ENCODE peak calls at places on chromosomes 5 and 9, in ten cellular contexts. One of them, this sample, is unnamed.

GRCh38 chr5:173567548-173567947 is 48.9 kb downstream of the BOD1 start:
- DNase-seq in MV-4-11: no peak
- DNase-seq in mucosa of descending colon: no peak
- DNase-seq in astrocyte: peak; percentile 12
- DNase-seq in heart right ventricle: no peak
- DNase-seq in iris pigment epithelial cell: peak; percentile 57
- DNase-seq in cardiac fibroblast: peak; percentile 71
- DNase-seq in IMR-90: peak; percentile 77
- DNase-seq in HuH-7: no peak
- DNase-seq in posterior vena cava: no peak
- DNase-seq in this sample: no peak

GRCh38 chr5:135964670-135965320 is 10.0 kb upstream of the LECT2 start:
- DNase-seq in MV-4-11: peak; percentile 34
- DNase-seq in mucosa of descending colon: no peak
- DNase-seq in astrocyte: peak; percentile 58
- DNase-seq in heart right ventricle: no peak
- DNase-seq in iris pigment epithelial cell: peak; percentile 27
- DNase-seq in cardiac fibroblast: peak; percentile 19
- DNase-seq in IMR-90: peak; percentile 44
- DNase-seq in HuH-7: no peak
- DNase-seq in posterior vena cava: no peak
- DNase-seq in this sample: no peak

GRCh38 chr5:169004551-169004950 is 296.4 kb downstream of the SLIT3 start:
- DNase-seq in MV-4-11: no peak
- DNase-seq in mucosa of descending colon: no peak
- DNase-seq in astrocyte: peak; percentile 73
- DNase-seq in heart right ventricle: no peak
- DNase-seq in iris pigment epithelial cell: no peak
- DNase-seq in cardiac fibroblast: no peak
- DNase-seq in IMR-90: no peak
- DNase-seq in HuH-7: no peak
- DNase-seq in posterior vena cava: no peak
- DNase-seq in this sample: no peak

GRCh38 chr5:126677101-126677500 is 76.4 kb downstream of the PHAX start:
- DNase-seq in MV-4-11: no peak
- DNase-seq in mucosa of descending colon: no peak
- DNase-seq in astrocyte: no peak
- DNase-seq in heart right ventricle: no peak
- DNase-seq in iris pigment epithelial cell: no peak
- DNase-seq in cardiac fibroblast: no peak
- DNase-seq in IMR-90: no peak
- DNase-seq in HuH-7: no peak
- DNase-seq in posterior vena cava: no peak
- DNase-seq in this sample: no peak

GRCh38 chr9:129889936-129890717 is 54.9 kb downstream of the USP20 start:
- DNase-seq in MV-4-11: peak; percentile 89
- DNase-seq in mucosa of descending colon: peak; percentile 77
- DNase-seq in astrocyte: no peak
- DNase-seq in heart right ventricle: no peak
- DNase-seq in iris pigment epithelial cell: no peak
- DNase-seq in cardiac fibroblast: no peak
- DNase-seq in IMR-90: no peak
- DNase-seq in HuH-7: no peak
- DNase-seq in posterior vena cava: no peak
- DNase-seq in this sample: peak; percentile 89

GRCh38 chr5:31614147-31615030 is 24.5 kb upstream of the PDZD2 start:
- DNase-seq in MV-4-11: no peak
- DNase-seq in mucosa of descending colon: no peak
- DNase-seq in astrocyte: peak; percentile 19
- DNase-seq in heart right ventricle: no peak
- DNase-seq in iris pigment epithelial cell: no peak
- DNase-seq in cardiac fibroblast: peak; percentile 56
- DNase-seq in IMR-90: no peak
- DNase-seq in HuH-7: no peak
- DNase-seq in posterior vena cava: no peak
- DNase-seq in this sample: no peak

GRCh38 chr9:85859751-85860150 is 81.2 kb upstream of the NAA35 start:
- DNase-seq in MV-4-11: no peak
- DNase-seq in mucosa of descending colon: no peak
- DNase-seq in astrocyte: no peak
- DNase-seq in heart right ventricle: no peak
- DNase-seq in iris pigment epithelial cell: no peak
- DNase-seq in cardiac fibroblast: no peak
- DNase-seq in IMR-90: no peak
- DNase-seq in HuH-7: no peak
- DNase-seq in posterior vena cava: no peak
- DNase-seq in this sample: no peak

GRCh38 chr5:137450759-137451158 is 48.4 kb downstream of the SPOCK1 start:
- DNase-seq in MV-4-11: no peak
- DNase-seq in mucosa of descending colon: no peak
- DNase-seq in astrocyte: no peak
- DNase-seq in heart right ventricle: no peak
- DNase-seq in iris pigment epithelial cell: no peak
- DNase-seq in cardiac fibroblast: no peak
- DNase-seq in IMR-90: no peak
- DNase-seq in HuH-7: no peak
- DNase-seq in posterior vena cava: no peak
- DNase-seq in this sample: no peak

GRCh38 chr9:128244443-128245226 is 31.2 kb downstream of the GOLGA2 start:
- DNase-seq in MV-4-11: peak; percentile 84
- DNase-seq in mucosa of descending colon: peak; percentile 83
- DNase-seq in astrocyte: peak; percentile 61
- DNase-seq in heart right ventricle: peak; percentile 82
- DNase-seq in iris pigment epithelial cell: peak; percentile 66
- DNase-seq in cardiac fibroblast: peak; percentile 80
- DNase-seq in IMR-90: peak; percentile 86
- DNase-seq in HuH-7: no peak
- DNase-seq in posterior vena cava: peak; percentile 95
- DNase-seq in this sample: no peak

GRCh38 chr5:5883562-5883961 is 461.1 kb downstream of the ICE1 start:
- DNase-seq in MV-4-11: no peak
- DNase-seq in mucosa of descending colon: no peak
- DNase-seq in astrocyte: no peak
- DNase-seq in heart right ventricle: no peak
- DNase-seq in iris pigment epithelial cell: no peak
- DNase-seq in cardiac fibroblast: no peak
- DNase-seq in IMR-90: no peak
- DNase-seq in HuH-7: no peak
- DNase-seq in posterior vena cava: no peak
- DNase-seq in this sample: no peak

GRCh38 chr9:65449423-65449822 is 164.4 kb upstream of the FOXD4L5 start:
- DNase-seq in MV-4-11: no peak
- DNase-seq in mucosa of descending colon: no peak
- DNase-seq in astrocyte: no peak
- DNase-seq in heart right ventricle: no peak
- DNase-seq in iris pigment epithelial cell: no peak
- DNase-seq in cardiac fibroblast: no peak
- DNase-seq in IMR-90: no peak
- DNase-seq in HuH-7: no peak
- DNase-seq in posterior vena cava: no peak
- DNase-seq in this sample: no peak

This sample was measured in GM12865.